ENCODE peak calls at places on chromosome 1, in five cellular contexts. Y is PC-9, X is lower leg skin, T is GM12865, V is brain microvascular endothelial cell. W is an unnamed sample.
A peak's percentile ranks its signal among the peaks of the same experiment; 100 is the strongest.

GRCh38 chr1:74822851-74823443 is 90.0 kb downstream of the TYW3 start:
- DNase-seq in Y (no peak), X (no peak), T (no peak), V (no peak), W (no peak)

GRCh38 chr1:159005161-159005560 is 4.5 kb upstream of the IFI16 start:
- DNase-seq in Y (no peak), X (no peak), T (no peak), V (no peak), W (no peak)

GRCh38 chr1:28326980-28327379 is 1.9 kb upstream of the MED18 start:
- DNase-seq in Y (peak; percentile 50), X (no peak), T (no peak), V (no peak), W (peak; percentile 94)

GRCh38 chr1:18572022-18572920 is 58.4 kb upstream of the PAX7 start:
- DNase-seq in Y (no peak), X (no peak), T (no peak), V (no peak), W (no peak)

GRCh38 chr1:117967472-117967871 is 37.9 kb downstream of the WDR3 start:
- DNase-seq in Y (no peak), X (no peak), T (no peak), V (peak; percentile 22), W (no peak)

GRCh38 chr1:229326601-229327000 is 16.2 kb downstream of the CCSAP start:
- DNase-seq in Y (no peak), X (no peak), T (no peak), V (no peak), W (no peak)

GRCh38 chr1:25809929-25810328 is 9.8 kb upstream of the MTFR1L start:
- DNase-seq in Y (no peak), X (no peak), T (no peak), V (no peak), W (no peak)

GRCh38 chr1:195804547-195804946 is 803.7 kb downstream of the KCNT2 start:
- DNase-seq in Y (no peak), X (no peak), T (no peak), V (no peak), W (no peak)

GRCh38 chr1:226226601-226227000 is 3.1 kb downstream of the MIXL1 start:
- DNase-seq in Y (no peak), X (no peak), T (peak; percentile 46), V (no peak), W (no peak)

GRCh38 chr1:208137144-208137682 is 107.0 kb downstream of the PLXNA2 start:
- DNase-seq in Y (peak; percentile 48), X (no peak), T (no peak), V (no peak), W (no peak)

GRCh38 chr1:232204269-232204668 is 425.7 kb downstream of the SIPA1L2 start:
- DNase-seq in Y (no peak), X (no peak), T (no peak), V (no peak), W (no peak)

GRCh38 chr1:28501925-28502324 is 3.9 kb upstream of the RCC1 start:
- DNase-seq in Y (no peak), X (no peak), T (no peak), V (no peak), W (no peak)

GRCh38 chr1:19477284-19478240 is 7.8 kb downstream of the CAPZB start:
- DNase-seq in Y (no peak), X (no peak), T (peak; percentile 86), V (no peak), W (no peak)

GRCh38 chr1:209787551-209787950 is 3.2 kb upstream of the C1orf74 start:
- DNase-seq in Y (peak; percentile 83), X (no peak), T (no peak), V (no peak), W (no peak)

GRCh38 chr1:247293047-247293446 is 37.2 kb downstream of the VN1R5 start:
- DNase-seq in Y (no peak), X (peak; percentile 77), T (no peak), V (peak; percentile 70), W (no peak)

GRCh38 chr1:247290576-247290975 is 34.7 kb downstream of the VN1R5 start:
- DNase-seq in Y (no peak), X (no peak), T (no peak), V (no peak), W (no peak)

GRCh38 chr1:247294282-247294681 is 37.4 kb downstream of the ZNF496 start:
- DNase-seq in Y (no peak), X (peak; percentile 43), T (no peak), V (peak; percentile 90), W (no peak)

GRCh38 chr1:247291161-247291560 is 35.3 kb downstream of the VN1R5 start:
- DNase-seq in Y (no peak), X (peak; percentile 72), T (no peak), V (no peak), W (no peak)

GRCh38 chr1:247291835-247292561 is 36.1 kb downstream of the VN1R5 start:
- DNase-seq in Y (no peak), X (peak; percentile 71), T (no peak), V (no peak), W (no peak)
- H3K4me3 ChIP-seq in Y (no peak overlapping the region), X (no peak overlapping the region), T (no peak overlapping the region), V (no peak overlapping the region), W (no peak overlapping the region)

DNA sequence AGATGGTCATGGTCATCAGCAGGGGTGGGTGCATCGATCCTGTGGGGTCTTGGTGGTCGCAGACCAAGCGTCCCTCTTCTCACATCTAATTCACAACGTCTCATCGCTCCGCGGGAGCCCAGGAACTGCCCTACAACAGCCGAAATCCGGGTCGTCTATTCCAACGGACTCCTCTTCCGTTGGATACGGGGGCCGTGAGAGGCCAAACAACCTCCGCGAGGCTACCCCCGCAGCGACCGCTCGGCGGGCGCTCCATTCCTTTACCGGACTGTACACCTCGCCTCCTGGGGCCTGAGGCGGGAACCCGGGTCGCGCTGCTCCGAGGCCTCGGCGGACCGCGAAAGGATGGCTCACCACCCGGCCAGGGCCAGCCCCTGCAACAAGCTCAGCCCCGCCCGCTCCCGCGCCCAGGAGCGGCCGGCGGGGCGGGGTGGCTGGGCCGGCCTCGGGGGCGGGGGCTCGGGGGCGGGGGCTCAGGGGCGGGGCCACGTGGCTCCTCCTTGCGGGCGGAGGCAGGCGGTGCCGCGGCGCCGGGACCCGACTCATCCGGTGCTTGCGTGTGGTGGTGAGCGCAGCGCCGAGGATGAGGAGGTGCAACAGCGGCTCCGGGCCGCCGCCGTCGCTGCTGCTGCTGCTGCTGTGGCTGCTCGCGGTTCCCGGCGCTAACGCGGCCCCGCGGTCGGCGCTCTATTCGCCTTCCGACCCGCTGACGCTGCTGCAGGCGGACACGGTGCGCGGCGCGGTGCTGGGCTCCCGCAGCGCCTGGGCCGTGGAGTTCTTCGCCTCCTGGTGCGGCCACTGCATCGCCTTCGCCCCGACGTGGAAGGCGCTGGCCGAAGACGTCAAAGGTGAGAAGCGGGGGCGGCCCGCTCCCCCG is at the start of gene QSOX1:
- DNase-seq in Y (peak; percentile 70), X (peak; percentile 97), T (peak; percentile 94), V (peak; percentile 75), W (no peak)
- TF ChIP-seq CTCF in Y (no peak), X (no peak), T (no peak), V (no peak), W (no peak)

GRCh38 chr1:31936966-31937299 is 1.2 kb downstream of the PTP4A2 start:
- DNase-seq in Y (no peak), X (no peak), T (no peak), V (no peak), W (no peak)
- H3K4me3 ChIP-seq in Y (peak overlapping the region; percentile 86), X (peak overlapping the region; percentile 76), T (peak overlapping the region; percentile 77), V (peak overlapping the region; percentile 98), W (peak overlapping the region; percentile 90)

DNA sequence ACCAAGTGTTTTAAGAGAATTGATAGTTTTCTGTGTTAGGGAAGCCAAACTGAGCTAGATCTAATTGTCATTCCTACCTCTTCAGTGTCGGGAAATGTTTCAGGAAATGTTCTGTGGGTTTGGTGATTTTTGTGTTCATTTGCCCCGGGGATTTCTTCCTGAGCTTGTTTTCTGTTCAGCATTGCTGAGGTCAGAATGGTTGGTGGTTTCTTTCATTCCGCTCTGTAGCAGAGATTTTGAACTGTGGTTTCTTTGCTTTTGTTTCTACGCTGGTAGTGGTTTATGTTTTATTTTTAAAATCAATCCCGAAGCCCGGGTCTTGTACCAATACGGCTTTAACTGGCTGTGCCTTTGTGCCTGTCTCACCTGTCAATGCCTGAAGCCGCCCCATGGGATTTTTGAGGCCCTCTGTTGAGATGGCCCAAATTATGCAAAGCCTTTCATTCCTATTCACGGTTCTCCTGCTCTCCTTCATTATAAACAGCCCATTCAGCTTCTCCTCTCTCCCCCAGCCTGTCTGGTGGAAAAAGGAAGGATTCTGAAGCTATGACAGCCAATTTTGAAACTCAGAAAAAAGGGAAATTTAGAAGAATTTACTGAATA is 417.2 kb upstream of the KAZN start:
- DNase-seq in Y (no peak), X (no peak), T (peak; percentile 9), V (no peak), W (no peak)
- TF ChIP-seq CTCF in Y (no peak), X (no peak), T (no peak), V (no peak), W (no peak)

DNA sequence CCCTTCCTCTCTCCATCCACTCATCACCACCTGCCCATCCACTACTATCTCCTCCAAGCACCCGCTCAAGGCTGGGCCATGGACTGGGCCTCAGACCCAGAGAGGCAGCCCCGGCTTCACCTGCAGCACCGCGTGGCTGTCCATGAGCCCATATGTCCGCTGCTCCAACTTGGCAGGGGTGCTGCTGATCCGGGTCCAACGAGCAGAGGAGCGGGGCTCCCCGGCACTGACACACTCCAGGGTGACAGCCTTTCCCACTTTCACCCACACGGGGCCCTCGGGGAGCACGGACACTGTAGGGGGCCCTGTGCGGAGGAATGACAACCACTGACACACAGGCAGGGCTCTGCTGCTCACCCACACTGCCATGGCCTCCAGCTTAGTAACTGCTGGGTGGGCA is 28.9 kb downstream of the LDLRAD2 start:
- DNase-seq in Y (no peak), X (no peak), T (no peak), V (no peak), W (no peak)
- H3K4me3 ChIP-seq in Y (no peak overlapping the region), X (no peak overlapping the region), T (no peak overlapping the region), V (no peak overlapping the region), W (no peak overlapping the region)

W was measured in epithelial cell of proximal tubule.